ENCODE peak calls at places on chromosomes 1 and 21, in five cellular contexts. One of them, this sample, is unnamed.

GRCh38 chr21:29477347-29477746 is 178.6 kb downstream of the BACH1 start:
- DNase-seq in HTR-8/SVneo: no peak
- DNase-seq in tibial artery: no peak
- DNase-seq in activated naive CD8-positive, alpha-beta T cell treated with anti-CD3 and anti-CD28 coated beads, Interleukin-2, amount 10 ng/mL, durations not matched to agents 7 days and 5 days: no peak
- DNase-seq in sigmoid colon: no peak
- DNase-seq in this sample: peak

GRCh38 chr1:96388421-96389310 is 332.9 kb upstream of the PTBP2 start:
- DNase-seq in HTR-8/SVneo: peak
- DNase-seq in activated naive CD8-positive, alpha-beta T cell treated with anti-CD3 and anti-CD28 coated beads, Interleukin-2, amount 10 ng/mL, durations not matched to agents 7 days and 5 days: no peak
- DNase-seq in tibial artery: no peak
- DNase-seq in sigmoid colon: no peak
- DNase-seq in this sample: no peak

GRCh38 chr1:84653130-84653680 is 37.1 kb downstream of the SSX2IP start:
- DNase-seq in sigmoid colon: no peak
- DNase-seq in HTR-8/SVneo: no peak
- DNase-seq in activated naive CD8-positive, alpha-beta T cell treated with anti-CD3 and anti-CD28 coated beads, Interleukin-2, amount 10 ng/mL, durations not matched to agents 7 days and 5 days: no peak
- DNase-seq in tibial artery: no peak
- DNase-seq in this sample: no peak

GRCh38 chr1:235206533-235207201 is 45.6 kb upstream of the RBM34 start:
- DNase-seq in HTR-8/SVneo: no peak
- DNase-seq in sigmoid colon: no peak
- DNase-seq in tibial artery: no peak
- DNase-seq in activated naive CD8-positive, alpha-beta T cell treated with anti-CD3 and anti-CD28 coated beads, Interleukin-2, amount 10 ng/mL, durations not matched to agents 7 days and 5 days: no peak
- DNase-seq in this sample: no peak

GRCh38 chr1:201329801-201330200 is 46.5 kb downstream of the PKP1 start:
- DNase-seq in HTR-8/SVneo: no peak
- DNase-seq in tibial artery: no peak
- DNase-seq in activated naive CD8-positive, alpha-beta T cell treated with anti-CD3 and anti-CD28 coated beads, Interleukin-2, amount 10 ng/mL, durations not matched to agents 7 days and 5 days: no peak
- DNase-seq in sigmoid colon: peak
- DNase-seq in this sample: no peak

GRCh38 chr21:25080161-25080560 is 527.1 kb downstream of the MRPL39 start:
- DNase-seq in HTR-8/SVneo: no peak
- DNase-seq in activated naive CD8-positive, alpha-beta T cell treated with anti-CD3 and anti-CD28 coated beads, Interleukin-2, amount 10 ng/mL, durations not matched to agents 7 days and 5 days: no peak
- DNase-seq in tibial artery: no peak
- DNase-seq in sigmoid colon: no peak
- DNase-seq in this sample: peak

GRCh38 chr1:66374561-66375111 is 159.3 kb upstream of the SGIP1 start:
- DNase-seq in HTR-8/SVneo: peak
- DNase-seq in sigmoid colon: no peak
- DNase-seq in tibial artery: no peak
- DNase-seq in activated naive CD8-positive, alpha-beta T cell treated with anti-CD3 and anti-CD28 coated beads, Interleukin-2, amount 10 ng/mL, durations not matched to agents 7 days and 5 days: no peak
- DNase-seq in this sample: no peak

GRCh38 chr1:18482721-18483425 is 2.1 kb downstream of the KLHDC7A start:
- DNase-seq in HTR-8/SVneo: no peak
- DNase-seq in sigmoid colon: no peak
- DNase-seq in activated naive CD8-positive, alpha-beta T cell treated with anti-CD3 and anti-CD28 coated beads, Interleukin-2, amount 10 ng/mL, durations not matched to agents 7 days and 5 days: no peak
- DNase-seq in tibial artery: no peak
- DNase-seq in this sample: no peak

GRCh38 chr1:226404063-226404903 is 3.6 kb downstream of the PARP1 start:
- DNase-seq in activated naive CD8-positive, alpha-beta T cell treated with anti-CD3 and anti-CD28 coated beads, Interleukin-2, amount 10 ng/mL, durations not matched to agents 7 days and 5 days: no peak
- DNase-seq in tibial artery: no peak
- DNase-seq in HTR-8/SVneo: no peak
- DNase-seq in sigmoid colon: no peak
- DNase-seq in this sample: peak

GRCh38 chr1:94081566-94082344 is 39.2 kb downstream of the ABCA4 start:
- DNase-seq in HTR-8/SVneo: no peak
- DNase-seq in tibial artery: no peak
- DNase-seq in activated naive CD8-positive, alpha-beta T cell treated with anti-CD3 and anti-CD28 coated beads, Interleukin-2, amount 10 ng/mL, durations not matched to agents 7 days and 5 days: no peak
- DNase-seq in sigmoid colon: no peak
- DNase-seq in this sample: peak

GRCh38 chr1:180259431-180260338 is 29.6 kb downstream of the LHX4 start:
- DNase-seq in activated naive CD8-positive, alpha-beta T cell treated with anti-CD3 and anti-CD28 coated beads, Interleukin-2, amount 10 ng/mL, durations not matched to agents 7 days and 5 days: no peak
- DNase-seq in sigmoid colon: no peak
- DNase-seq in HTR-8/SVneo: no peak
- DNase-seq in tibial artery: peak
- DNase-seq in this sample: no peak

This sample was measured in NCI-H69.